ENCODE peak calls at places on chromosome 16, in four cellular contexts. L is CD8-positive, alpha-beta memory T cell; I is naive thymus-derived CD8-positive, alpha-beta T cell; W is omental fat pad. X is an unnamed sample.

GRCh38 chr16:66562409-66562808 is 3.8 kb upstream of the CMTM1 start:
- DNase-seq in L (no peak), I (no peak), W (no peak), X (no peak)

GRCh38 chr16:71746442-71747046 is 22.0 kb upstream of the PHLPP2 start:
- DNase-seq in L (no peak), I (no peak), W (no peak), X (no peak)

GRCh38 chr16:86680137-86680536 is 101.8 kb downstream of the FOXL1 start:
- DNase-seq in L (no peak), I (no peak), W (no peak), X (no peak)

GRCh38 chr16:18068477-18068876 is 268.1 kb downstream of the NPIPA8 start:
- DNase-seq in L (no peak), I (no peak), W (no peak), X (no peak)

GRCh38 chr16:30660424-30661251 is 2.4 kb downstream of the FBRS start:
- DNase-seq in L (peak), I (peak), W (no peak), X (no peak)

GRCh38 chr16:69397821-69398521 is 12.2 kb upstream of the TERF2 start:
- DNase-seq in L (no peak), I (no peak), W (no peak), X (no peak)

GRCh38 chr16:88318521-88318920 is 64.2 kb upstream of the ZNF469 start:
- DNase-seq in L (no peak), I (no peak), W (no peak), X (no peak)

GRCh38 chr16:82671743-82672142 is 45.0 kb downstream of the CDH13 start:
- DNase-seq in L (no peak), I (no peak), W (no peak), X (no peak)

GRCh38 chr16:51151951-51152663 is 1.0 kb upstream of the SALL1 start:
- DNase-seq in L (no peak), I (no peak), W (no peak), X (peak)

GRCh38 chr16:86856946-86857586 is 278.7 kb downstream of the FOXL1 start:
- DNase-seq in L (no peak), I (no peak), W (no peak), X (no peak)

GRCh38 chr16:21646721-21647561 is 5.5 kb downstream of the IGSF6 start:
- DNase-seq in L (peak), I (peak), W (no peak), X (no peak)

GRCh38 chr16:56532714-56533113 is 12.9 kb upstream of the BBS2 start:
- DNase-seq in L (no peak), I (no peak), W (no peak), X (no peak)

GRCh38 chr16:396605-397004 is 394 bp upstream of the NME4 start:
- DNase-seq in L (no peak), I (no peak), W (no peak), X (no peak)

GRCh38 chr16:75789237-75789636 is 62.9 kb upstream of the CPHXL start:
- DNase-seq in L (no peak), I (no peak), W (no peak), X (peak)

GRCh38 chr16:1556254-1556653 is 22.8 kb downstream of the TMEM204 start:
- DNase-seq in L (no peak), I (no peak), W (no peak), X (no peak)

GRCh38 chr16:81040837-81041236 is 5.2 kb downstream of the ATMIN start:
- DNase-seq in L (no peak), I (no peak), W (no peak), X (no peak)

GRCh38 chr16:21260870-21261791 is 17.0 kb downstream of the CRYM start:
- DNase-seq in L (no peak), I (no peak), W (no peak), X (no peak)

GRCh38 chr16:71929048-71929447 is 33.7 kb downstream of the IST1 start:
- DNase-seq in L (no peak), I (no peak), W (no peak), X (no peak)

GRCh38 chr16:3158014-3158497 is 23.2 kb downstream of the ZNF213 start:
- DNase-seq in L (no peak), I (no peak), W (no peak), X (no peak)

GRCh38 chr16:12002447-12003006 is 26.0 kb downstream of the SNX29 start:
- DNase-seq in L (no peak), I (no peak), W (no peak), X (no peak)

GRCh38 chr16:85767569-85767968 is 16.7 kb upstream of the C16orf74 start:
- DNase-seq in L (no peak), I (no peak), W (no peak), X (no peak)